ENCODE peak calls at places on chromosome 19, in nine cellular contexts. One of them, this sample, is unnamed.

GRCh38 chr19:9580728-9581127 is 3.6 kb downstream of the ZNF121 start:
- DNase-seq in HEK293T: no peak
- DNase-seq in NCI-H510A: no peak
- DNase-seq in stromal cell of bone marrow: no peak
- DNase-seq in T-cell: no peak
- DNase-seq in endothelial cell: no peak
- DNase-seq in neural progenitor cell: no peak
- DNase-seq in Ammon's horn: no peak
- DNase-seq in glomerular endothelial cell: no peak
- DNase-seq in this sample: no peak

GRCh38 chr19:15161028-15161984 is 39.5 kb downstream of the NOTCH3 start:
- DNase-seq in T-cell: no peak
- DNase-seq in Ammon's horn: no peak
- DNase-seq in endothelial cell: no peak
- DNase-seq in neural progenitor cell: no peak
- DNase-seq in NCI-H510A: no peak
- DNase-seq in stromal cell of bone marrow: no peak
- DNase-seq in glomerular endothelial cell: no peak
- DNase-seq in HEK293T: peak; percentile 65
- DNase-seq in this sample: no peak

GRCh38 chr19:49338691-49339363 is 3.6 kb downstream of the CD37 start:
- DNase-seq in neural progenitor cell: peak; percentile 98
- DNase-seq in NCI-H510A: no peak
- DNase-seq in glomerular endothelial cell: no peak
- DNase-seq in Ammon's horn: no peak
- DNase-seq in T-cell: no peak
- DNase-seq in stromal cell of bone marrow: no peak
- DNase-seq in endothelial cell: peak; percentile 83
- DNase-seq in HEK293T: peak; percentile 55
- DNase-seq in this sample: peak; percentile 92

GRCh38 chr19:18995804-18996241 is 37.5 kb downstream of the SUGP2 start:
- DNase-seq in stromal cell of bone marrow: peak; percentile 68
- DNase-seq in HEK293T: peak; percentile 86
- DNase-seq in neural progenitor cell: peak; percentile 89
- DNase-seq in T-cell: no peak
- DNase-seq in NCI-H510A: peak; percentile 32
- DNase-seq in endothelial cell: peak; percentile 50
- DNase-seq in glomerular endothelial cell: no peak
- DNase-seq in Ammon's horn: peak; percentile 89
- DNase-seq in this sample: peak; percentile 31

GRCh38 chr19:44807652-44808462 is 1.0 kb upstream of the BCAM start:
- DNase-seq in stromal cell of bone marrow: no peak
- DNase-seq in T-cell: no peak
- DNase-seq in Ammon's horn: peak; percentile 47
- DNase-seq in NCI-H510A: peak; percentile 60
- DNase-seq in neural progenitor cell: peak; percentile 87
- DNase-seq in HEK293T: no peak
- DNase-seq in glomerular endothelial cell: no peak
- DNase-seq in endothelial cell: peak; percentile 77
- DNase-seq in this sample: no peak

GRCh38 chr19:55552206-55552605 is 6.9 kb upstream of the SBK3 start:
- DNase-seq in neural progenitor cell: no peak
- DNase-seq in HEK293T: no peak
- DNase-seq in NCI-H510A: no peak
- DNase-seq in stromal cell of bone marrow: no peak
- DNase-seq in T-cell: no peak
- DNase-seq in glomerular endothelial cell: no peak
- DNase-seq in Ammon's horn: no peak
- DNase-seq in endothelial cell: no peak
- DNase-seq in this sample: no peak

GRCh38 chr19:54147676-54148075 is 10.1 kb downstream of the CNOT3 start:
- DNase-seq in endothelial cell: no peak
- DNase-seq in neural progenitor cell: no peak
- DNase-seq in stromal cell of bone marrow: no peak
- DNase-seq in glomerular endothelial cell: no peak
- DNase-seq in NCI-H510A: no peak
- DNase-seq in T-cell: no peak
- DNase-seq in Ammon's horn: no peak
- DNase-seq in HEK293T: no peak
- DNase-seq in this sample: no peak

GRCh38 chr19:1267441-1268391 is 1.4 kb upstream of the CIRBP start:
- DNase-seq in stromal cell of bone marrow: no peak
- DNase-seq in glomerular endothelial cell: no peak
- DNase-seq in T-cell: no peak
- DNase-seq in HEK293T: no peak
- DNase-seq in endothelial cell: no peak
- DNase-seq in neural progenitor cell: peak; percentile 58
- DNase-seq in NCI-H510A: no peak
- DNase-seq in Ammon's horn: no peak
- DNase-seq in this sample: peak; percentile 57

GRCh38 chr19:38061294-38061693 is 154.3 kb downstream of the SIPA1L3 start:
- DNase-seq in neural progenitor cell: no peak
- DNase-seq in glomerular endothelial cell: no peak
- DNase-seq in T-cell: no peak
- DNase-seq in HEK293T: no peak
- DNase-seq in NCI-H510A: no peak
- DNase-seq in stromal cell of bone marrow: no peak
- DNase-seq in endothelial cell: no peak
- DNase-seq in Ammon's horn: no peak
- DNase-seq in this sample: no peak

GRCh38 chr19:47680858-47681332 is 32.3 kb upstream of the EHD2 start:
- DNase-seq in T-cell: no peak
- DNase-seq in neural progenitor cell: no peak
- DNase-seq in NCI-H510A: no peak
- DNase-seq in glomerular endothelial cell: no peak
- DNase-seq in stromal cell of bone marrow: no peak
- DNase-seq in Ammon's horn: no peak
- DNase-seq in HEK293T: no peak
- DNase-seq in endothelial cell: no peak
- DNase-seq in this sample: peak; percentile 41

GRCh38 chr19:9847087-9847671 is 12.1 kb downstream of the PIN1 start:
- DNase-seq in glomerular endothelial cell: peak; percentile 37
- DNase-seq in T-cell: no peak
- DNase-seq in neural progenitor cell: peak; percentile 56
- DNase-seq in Ammon's horn: peak; percentile 59
- DNase-seq in NCI-H510A: no peak
- DNase-seq in HEK293T: peak; percentile 64
- DNase-seq in stromal cell of bone marrow: peak; percentile 84
- DNase-seq in endothelial cell: peak; percentile 50
- DNase-seq in this sample: no peak

GRCh38 chr19:55304279-55304978 is 20.6 kb downstream of the BRSK1 start:
- DNase-seq in stromal cell of bone marrow: no peak
- DNase-seq in Ammon's horn: no peak
- DNase-seq in T-cell: no peak
- DNase-seq in HEK293T: peak; percentile 71
- DNase-seq in neural progenitor cell: peak; percentile 83
- DNase-seq in endothelial cell: no peak
- DNase-seq in glomerular endothelial cell: no peak
- DNase-seq in NCI-H510A: no peak
- DNase-seq in this sample: peak; percentile 48

GRCh38 chr19:11238781-11239376 is 540 bp upstream of the ANGPTL8 start:
- DNase-seq in neural progenitor cell: no peak
- DNase-seq in stromal cell of bone marrow: no peak
- DNase-seq in Ammon's horn: no peak
- DNase-seq in HEK293T: no peak
- DNase-seq in NCI-H510A: no peak
- DNase-seq in endothelial cell: no peak
- DNase-seq in glomerular endothelial cell: no peak
- DNase-seq in T-cell: no peak
- DNase-seq in this sample: no peak

GRCh38 chr19:17468302-17469091 is 1.8 kb upstream of the SLC27A1 start:
- DNase-seq in T-cell: no peak
- DNase-seq in endothelial cell: no peak
- DNase-seq in stromal cell of bone marrow: no peak
- DNase-seq in NCI-H510A: no peak
- DNase-seq in HEK293T: no peak
- DNase-seq in glomerular endothelial cell: no peak
- DNase-seq in Ammon's horn: peak; percentile 72
- DNase-seq in neural progenitor cell: peak; percentile 41
- DNase-seq in this sample: no peak

GRCh38 chr19:1302534-1303239 is 17.0 kb downstream of the EFNA2 start:
- DNase-seq in T-cell: no peak
- DNase-seq in stromal cell of bone marrow: no peak
- DNase-seq in glomerular endothelial cell: no peak
- DNase-seq in NCI-H510A: no peak
- DNase-seq in endothelial cell: no peak
- DNase-seq in HEK293T: no peak
- DNase-seq in neural progenitor cell: peak; percentile 85
- DNase-seq in Ammon's horn: peak; percentile 81
- DNase-seq in this sample: no peak

GRCh38 chr19:11451942-11452813 is 16.7 kb downstream of the PRKCSH start:
- DNase-seq in stromal cell of bone marrow: no peak
- DNase-seq in neural progenitor cell: peak; percentile 45
- DNase-seq in NCI-H510A: no peak
- DNase-seq in HEK293T: no peak
- DNase-seq in T-cell: no peak
- DNase-seq in Ammon's horn: no peak
- DNase-seq in endothelial cell: no peak
- DNase-seq in glomerular endothelial cell: no peak
- DNase-seq in this sample: no peak

GRCh38 chr19:13033819-13034611 is 38.7 kb downstream of the NFIX start:
- DNase-seq in glomerular endothelial cell: no peak
- DNase-seq in NCI-H510A: peak; percentile 60
- DNase-seq in HEK293T: peak; percentile 76
- DNase-seq in endothelial cell: peak; percentile 77
- DNase-seq in neural progenitor cell: peak; percentile 69
- DNase-seq in Ammon's horn: peak; percentile 84
- DNase-seq in stromal cell of bone marrow: no peak
- DNase-seq in T-cell: no peak
- DNase-seq in this sample: peak; percentile 80

GRCh38 chr19:46878613-46879375 is 18.0 kb downstream of the ARHGAP35 start:
- DNase-seq in HEK293T: no peak
- DNase-seq in glomerular endothelial cell: no peak
- DNase-seq in endothelial cell: no peak
- DNase-seq in Ammon's horn: no peak
- DNase-seq in NCI-H510A: no peak
- DNase-seq in stromal cell of bone marrow: peak; percentile 80
- DNase-seq in T-cell: no peak
- DNase-seq in neural progenitor cell: no peak
- DNase-seq in this sample: no peak

GRCh38 chr19:7915250-7916136 is 863 bp downstream of the TGFBR3L start:
- DNase-seq in stromal cell of bone marrow: no peak
- DNase-seq in Ammon's horn: peak; percentile 1
- DNase-seq in HEK293T: no peak
- DNase-seq in T-cell: no peak
- DNase-seq in neural progenitor cell: no peak
- DNase-seq in NCI-H510A: no peak
- DNase-seq in glomerular endothelial cell: no peak
- DNase-seq in endothelial cell: no peak
- DNase-seq in this sample: no peak

GRCh38 chr19:6459356-6460098 is at the start of gene SLC25A23:
- DNase-seq in endothelial cell: peak; percentile 77
- DNase-seq in NCI-H510A: peak; percentile 22
- DNase-seq in stromal cell of bone marrow: peak; percentile 28
- DNase-seq in T-cell: peak; percentile 35
- DNase-seq in glomerular endothelial cell: no peak
- DNase-seq in HEK293T: peak; percentile 88
- DNase-seq in Ammon's horn: peak; percentile 84
- DNase-seq in neural progenitor cell: peak; percentile 89
- DNase-seq in this sample: peak; percentile 84

GRCh38 chr19:3479177-3479818 is 1.0 kb downstream of the SMIM24 start:
- DNase-seq in endothelial cell: no peak
- DNase-seq in HEK293T: peak; percentile 77
- DNase-seq in T-cell: peak; percentile 20
- DNase-seq in glomerular endothelial cell: no peak
- DNase-seq in neural progenitor cell: peak; percentile 66
- DNase-seq in stromal cell of bone marrow: no peak
- DNase-seq in NCI-H510A: no peak
- DNase-seq in Ammon's horn: no peak
- DNase-seq in this sample: peak; percentile 55

GRCh38 chr19:33502991-33503790 is 18.4 kb downstream of the PEPD start:
- DNase-seq in NCI-H510A: no peak
- DNase-seq in neural progenitor cell: peak; percentile 30
- DNase-seq in HEK293T: no peak
- DNase-seq in T-cell: no peak
- DNase-seq in stromal cell of bone marrow: no peak
- DNase-seq in endothelial cell: no peak
- DNase-seq in Ammon's horn: no peak
- DNase-seq in glomerular endothelial cell: no peak
- DNase-seq in this sample: peak; percentile 6

GRCh38 chr19:34489175-34489574 is 7.6 kb downstream of the WTIP start:
- DNase-seq in stromal cell of bone marrow: no peak
- DNase-seq in NCI-H510A: no peak
- DNase-seq in Ammon's horn: no peak
- DNase-seq in HEK293T: no peak
- DNase-seq in endothelial cell: no peak
- DNase-seq in T-cell: no peak
- DNase-seq in neural progenitor cell: no peak
- DNase-seq in glomerular endothelial cell: no peak
- DNase-seq in this sample: no peak

GRCh38 chr19:3798137-3798536 is 12.0 kb upstream of the MATK start:
- DNase-seq in T-cell: peak; percentile 38
- DNase-seq in glomerular endothelial cell: no peak
- DNase-seq in neural progenitor cell: no peak
- DNase-seq in endothelial cell: no peak
- DNase-seq in HEK293T: no peak
- DNase-seq in stromal cell of bone marrow: no peak
- DNase-seq in NCI-H510A: no peak
- DNase-seq in Ammon's horn: no peak
- DNase-seq in this sample: no peak

GRCh38 chr19:51097166-51097736 is 11.0 kb downstream of the CTU1 start:
- DNase-seq in stromal cell of bone marrow: peak; percentile 8
- DNase-seq in Ammon's horn: peak; percentile 58
- DNase-seq in NCI-H510A: no peak
- DNase-seq in neural progenitor cell: peak; percentile 70
- DNase-seq in endothelial cell: peak; percentile 72
- DNase-seq in HEK293T: peak; percentile 72
- DNase-seq in T-cell: peak; percentile 48
- DNase-seq in glomerular endothelial cell: no peak
- DNase-seq in this sample: peak; percentile 75

GRCh38 chr19:48249502-48250014 is 6.2 kb downstream of the CARD8 start:
- DNase-seq in glomerular endothelial cell: peak; percentile 97
- DNase-seq in endothelial cell: peak; percentile 51
- DNase-seq in T-cell: peak; percentile 55
- DNase-seq in Ammon's horn: peak; percentile 60
- DNase-seq in NCI-H510A: no peak
- DNase-seq in neural progenitor cell: no peak
- DNase-seq in stromal cell of bone marrow: no peak
- DNase-seq in HEK293T: no peak
- DNase-seq in this sample: peak; percentile 73

GRCh38 chr19:29569038-29569911 is 36.8 kb upstream of the POP4 start:
- DNase-seq in glomerular endothelial cell: no peak
- DNase-seq in neural progenitor cell: no peak
- DNase-seq in Ammon's horn: no peak
- DNase-seq in NCI-H510A: no peak
- DNase-seq in endothelial cell: no peak
- DNase-seq in stromal cell of bone marrow: no peak
- DNase-seq in T-cell: no peak
- DNase-seq in HEK293T: no peak
- DNase-seq in this sample: no peak

GRCh38 chr19:4441994-4442845 is 15.4 kb downstream of the UBXN6 start:
- DNase-seq in T-cell: no peak
- DNase-seq in HEK293T: no peak
- DNase-seq in stromal cell of bone marrow: no peak
- DNase-seq in Ammon's horn: no peak
- DNase-seq in endothelial cell: no peak
- DNase-seq in glomerular endothelial cell: no peak
- DNase-seq in NCI-H510A: no peak
- DNase-seq in neural progenitor cell: no peak
- DNase-seq in this sample: no peak

GRCh38 chr19:54319049-54319448 is 6.1 kb upstream of the LILRA5 start:
- DNase-seq in endothelial cell: no peak
- DNase-seq in Ammon's horn: no peak
- DNase-seq in glomerular endothelial cell: no peak
- DNase-seq in neural progenitor cell: no peak
- DNase-seq in HEK293T: no peak
- DNase-seq in NCI-H510A: no peak
- DNase-seq in T-cell: no peak
- DNase-seq in stromal cell of bone marrow: no peak
- DNase-seq in this sample: no peak

GRCh38 chr19:17719730-17720486 is 628 bp downstream of the MAP1S start:
- DNase-seq in NCI-H510A: no peak
- DNase-seq in glomerular endothelial cell: no peak
- DNase-seq in stromal cell of bone marrow: no peak
- DNase-seq in endothelial cell: no peak
- DNase-seq in neural progenitor cell: peak; percentile 37
- DNase-seq in HEK293T: no peak
- DNase-seq in Ammon's horn: no peak
- DNase-seq in T-cell: no peak
- DNase-seq in this sample: peak; percentile 76

GRCh38 chr19:45515081-45515624 is 7.9 kb downstream of the VASP start:
- DNase-seq in neural progenitor cell: no peak
- DNase-seq in glomerular endothelial cell: no peak
- DNase-seq in Ammon's horn: peak; percentile 64
- DNase-seq in HEK293T: no peak
- DNase-seq in endothelial cell: no peak
- DNase-seq in stromal cell of bone marrow: no peak
- DNase-seq in NCI-H510A: no peak
- DNase-seq in T-cell: no peak
- DNase-seq in this sample: peak; percentile 72

This sample was measured in mucosa of descending colon.